ENCODE peak calls at places on chromosomes 1 and 21, in nine cellular contexts. One of them, this sample, is unnamed.
A peak's percentile ranks its signal among the peaks of the same experiment; 100 is the strongest.

GRCh38 chr1:223659711-223660110 is 5.8 kb downstream of the CAPN8 start:
- DNase-seq in DND-41: no peak
- DNase-seq in brain microvascular endothelial cell: no peak
- DNase-seq in PC-3: peak; percentile 69
- DNase-seq in mesendoderm: no peak
- DNase-seq in tibial nerve: no peak
- DNase-seq in HCT116: no peak
- DNase-seq in AG04450: no peak
- DNase-seq in prostate gland: no peak
- DNase-seq in this sample: no peak

GRCh38 chr1:64062941-64063581 is 140.4 kb upstream of the UBE2U start:
- DNase-seq in DND-41: no peak
- DNase-seq in brain microvascular endothelial cell: no peak
- DNase-seq in PC-3: peak; percentile 20
- DNase-seq in mesendoderm: no peak
- DNase-seq in tibial nerve: no peak
- DNase-seq in HCT116: no peak
- DNase-seq in AG04450: no peak
- DNase-seq in prostate gland: no peak
- DNase-seq in this sample: no peak

GRCh38 chr1:246775531-246776385 is 51.5 kb downstream of the SCCPDH start:
- DNase-seq in DND-41: no peak
- DNase-seq in brain microvascular endothelial cell: no peak
- DNase-seq in PC-3: no peak
- DNase-seq in mesendoderm: no peak
- DNase-seq in tibial nerve: no peak
- DNase-seq in HCT116: no peak
- DNase-seq in AG04450: no peak
- DNase-seq in prostate gland: no peak
- DNase-seq in this sample: no peak

GRCh38 chr21:16037386-16037785 is 307.6 kb downstream of the USP25 start:
- DNase-seq in DND-41: no peak
- DNase-seq in brain microvascular endothelial cell: no peak
- DNase-seq in PC-3: peak; percentile 7
- DNase-seq in mesendoderm: no peak
- DNase-seq in tibial nerve: no peak
- DNase-seq in HCT116: no peak
- DNase-seq in AG04450: no peak
- DNase-seq in prostate gland: no peak
- DNase-seq in this sample: no peak

GRCh38 chr1:8182034-8182761 is 135.7 kb upstream of the SLC45A1 start:
- DNase-seq in DND-41: no peak
- DNase-seq in brain microvascular endothelial cell: peak; percentile 97
- DNase-seq in PC-3: peak; percentile 98
- DNase-seq in mesendoderm: peak; percentile 89
- DNase-seq in tibial nerve: no peak
- DNase-seq in HCT116: peak; percentile 96
- DNase-seq in AG04450: no peak
- DNase-seq in prostate gland: peak; percentile 82
- DNase-seq in this sample: no peak

GRCh38 chr1:98315309-98315708 is 346.2 kb upstream of the SNX7 start:
- DNase-seq in DND-41: no peak
- DNase-seq in brain microvascular endothelial cell: peak; percentile 61
- DNase-seq in PC-3: peak; percentile 78
- DNase-seq in mesendoderm: no peak
- DNase-seq in tibial nerve: no peak
- DNase-seq in HCT116: no peak
- DNase-seq in AG04450: no peak
- DNase-seq in prostate gland: no peak
- DNase-seq in this sample: no peak

GRCh38 chr1:70685300-70686286 is 274.5 kb downstream of the CTH start:
- DNase-seq in DND-41: peak; percentile 61
- DNase-seq in brain microvascular endothelial cell: peak; percentile 39
- DNase-seq in PC-3: peak; percentile 76
- DNase-seq in mesendoderm: peak; percentile 89
- DNase-seq in tibial nerve: peak; percentile 57
- DNase-seq in HCT116: peak; percentile 41
- DNase-seq in AG04450: peak; percentile 4
- DNase-seq in prostate gland: peak; percentile 27
- DNase-seq in this sample: peak; percentile 47

GRCh38 chr1:212044851-212045250 is 9.3 kb downstream of the DTL start:
- DNase-seq in DND-41: no peak
- DNase-seq in brain microvascular endothelial cell: no peak
- DNase-seq in PC-3: no peak
- DNase-seq in mesendoderm: peak; percentile 55
- DNase-seq in tibial nerve: no peak
- DNase-seq in HCT116: no peak
- DNase-seq in AG04450: no peak
- DNase-seq in prostate gland: no peak
- DNase-seq in this sample: no peak

GRCh38 chr1:235998812-235999211 is 66.1 kb downstream of the NID1 start:
- DNase-seq in DND-41: no peak
- DNase-seq in brain microvascular endothelial cell: no peak
- DNase-seq in PC-3: peak; percentile 8
- DNase-seq in mesendoderm: no peak
- DNase-seq in tibial nerve: no peak
- DNase-seq in HCT116: no peak
- DNase-seq in AG04450: no peak
- DNase-seq in prostate gland: no peak
- DNase-seq in this sample: no peak

DNA sequence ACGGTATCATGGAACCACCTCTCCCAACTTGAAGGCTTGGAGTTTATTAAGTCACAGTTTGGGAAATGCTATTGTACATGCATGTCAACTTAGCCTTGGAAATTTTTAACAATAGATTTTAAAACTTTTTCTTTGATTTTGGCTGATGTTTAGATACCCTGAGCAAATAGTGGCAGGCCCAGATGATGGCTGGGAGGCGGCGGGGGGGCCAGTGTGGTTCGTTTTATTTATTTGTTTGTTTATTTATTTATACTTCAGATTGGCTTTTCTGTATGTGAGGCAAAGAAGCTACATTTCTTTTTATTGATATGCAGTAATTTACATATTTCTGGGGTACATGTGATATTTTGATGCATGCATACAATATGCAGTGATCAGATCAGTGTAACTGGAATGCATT is 82.0 kb downstream of the VWA5B1 start:
- DNase-seq in DND-41: no peak
- DNase-seq in brain microvascular endothelial cell: no peak
- DNase-seq in PC-3: no peak
- DNase-seq in mesendoderm: no peak
- DNase-seq in tibial nerve: no peak
- DNase-seq in HCT116: no peak
- DNase-seq in AG04450: no peak
- DNase-seq in prostate gland: no peak
- DNase-seq in this sample: no peak
- H3K27me3 ChIP-seq in DND-41: peaks cover 3% of the 10 kb centered on the region
- H3K27me3 ChIP-seq in brain microvascular endothelial cell: peaks cover 15% of the 10 kb centered on the region
- H3K27me3 ChIP-seq in PC-3: peaks cover 5% of the 10 kb centered on the region
- H3K27me3 ChIP-seq in mesendoderm: peaks cover 4% of the 10 kb centered on the region
- H3K27me3 ChIP-seq in tibial nerve: peaks cover 55% of the 10 kb centered on the region
- H3K27me3 ChIP-seq in HCT116: peaks cover 5% of the 10 kb centered on the region
- H3K27me3 ChIP-seq in AG04450: peaks cover 37% of the 10 kb centered on the region
- H3K27me3 ChIP-seq in prostate gland: no peaks in the 10 kb centered on the region
- H3K27me3 ChIP-seq in this sample: peaks cover 15% of the 10 kb centered on the region

DNA sequence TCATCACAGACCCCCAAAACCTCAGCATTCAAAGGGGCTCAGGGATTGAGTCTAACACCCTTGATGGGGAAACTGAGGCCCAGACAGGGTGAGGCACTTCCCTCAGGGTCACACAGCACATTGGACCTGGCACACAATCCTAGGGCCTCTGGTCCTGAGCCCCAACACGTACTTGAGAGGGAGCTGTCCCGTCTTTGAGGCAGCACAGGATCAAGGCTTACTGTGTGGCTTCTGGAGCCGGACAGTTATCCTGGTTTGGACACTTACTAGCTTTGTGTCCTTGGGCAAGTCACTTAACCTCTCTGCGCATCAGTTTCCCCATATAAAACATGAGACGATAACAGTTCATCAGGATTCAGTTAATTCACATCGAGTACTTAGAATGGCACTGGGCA is 26.5 kb downstream of the RUNX3 start:
- DNase-seq in DND-41: no peak
- DNase-seq in brain microvascular endothelial cell: no peak
- DNase-seq in PC-3: no peak
- DNase-seq in mesendoderm: no peak
- DNase-seq in tibial nerve: no peak
- DNase-seq in HCT116: no peak
- DNase-seq in AG04450: no peak
- DNase-seq in prostate gland: no peak
- DNase-seq in this sample: no peak
- H3K27me3 ChIP-seq in DND-41: no peaks in the 10 kb centered on the region
- H3K27me3 ChIP-seq in brain microvascular endothelial cell: no peaks in the 10 kb centered on the region
- H3K27me3 ChIP-seq in PC-3: no peaks in the 10 kb centered on the region
- H3K27me3 ChIP-seq in mesendoderm: no peaks in the 10 kb centered on the region
- H3K27me3 ChIP-seq in tibial nerve: peaks cover 49% of the 10 kb centered on the region
- H3K27me3 ChIP-seq in HCT116: no peaks in the 10 kb centered on the region
- H3K27me3 ChIP-seq in AG04450: peaks cover 44% of the 10 kb centered on the region
- H3K27me3 ChIP-seq in prostate gland: no peaks in the 10 kb centered on the region
- H3K27me3 ChIP-seq in this sample: no peaks in the 10 kb centered on the region

GRCh38 chr1:151798571-151798970 is 6.6 kb downstream of the LINGO4 start:
- DNase-seq in DND-41: no peak
- DNase-seq in brain microvascular endothelial cell: no peak
- DNase-seq in PC-3: no peak
- DNase-seq in mesendoderm: no peak
- DNase-seq in tibial nerve: no peak
- DNase-seq in HCT116: no peak
- DNase-seq in AG04450: no peak
- DNase-seq in prostate gland: no peak
- DNase-seq in this sample: no peak

GRCh38 chr1:151801846-151802245 is 3.4 kb downstream of the LINGO4 start:
- DNase-seq in DND-41: no peak
- DNase-seq in brain microvascular endothelial cell: no peak
- DNase-seq in PC-3: no peak
- DNase-seq in mesendoderm: no peak
- DNase-seq in tibial nerve: no peak
- DNase-seq in HCT116: no peak
- DNase-seq in AG04450: no peak
- DNase-seq in prostate gland: no peak
- DNase-seq in this sample: no peak

GRCh38 chr1:151800830-151801229 is 4.4 kb downstream of the LINGO4 start:
- DNase-seq in DND-41: no peak
- DNase-seq in brain microvascular endothelial cell: no peak
- DNase-seq in PC-3: no peak
- DNase-seq in mesendoderm: no peak
- DNase-seq in tibial nerve: no peak
- DNase-seq in HCT116: no peak
- DNase-seq in AG04450: no peak
- DNase-seq in prostate gland: no peak
- DNase-seq in this sample: no peak

GRCh38 chr1:151801310-151801820 is 3.9 kb downstream of the LINGO4 start:
- DNase-seq in DND-41: no peak
- DNase-seq in brain microvascular endothelial cell: no peak
- DNase-seq in PC-3: no peak
- DNase-seq in mesendoderm: no peak
- DNase-seq in tibial nerve: no peak
- DNase-seq in HCT116: no peak
- DNase-seq in AG04450: no peak
- DNase-seq in prostate gland: no peak
- DNase-seq in this sample: no peak

DNA sequence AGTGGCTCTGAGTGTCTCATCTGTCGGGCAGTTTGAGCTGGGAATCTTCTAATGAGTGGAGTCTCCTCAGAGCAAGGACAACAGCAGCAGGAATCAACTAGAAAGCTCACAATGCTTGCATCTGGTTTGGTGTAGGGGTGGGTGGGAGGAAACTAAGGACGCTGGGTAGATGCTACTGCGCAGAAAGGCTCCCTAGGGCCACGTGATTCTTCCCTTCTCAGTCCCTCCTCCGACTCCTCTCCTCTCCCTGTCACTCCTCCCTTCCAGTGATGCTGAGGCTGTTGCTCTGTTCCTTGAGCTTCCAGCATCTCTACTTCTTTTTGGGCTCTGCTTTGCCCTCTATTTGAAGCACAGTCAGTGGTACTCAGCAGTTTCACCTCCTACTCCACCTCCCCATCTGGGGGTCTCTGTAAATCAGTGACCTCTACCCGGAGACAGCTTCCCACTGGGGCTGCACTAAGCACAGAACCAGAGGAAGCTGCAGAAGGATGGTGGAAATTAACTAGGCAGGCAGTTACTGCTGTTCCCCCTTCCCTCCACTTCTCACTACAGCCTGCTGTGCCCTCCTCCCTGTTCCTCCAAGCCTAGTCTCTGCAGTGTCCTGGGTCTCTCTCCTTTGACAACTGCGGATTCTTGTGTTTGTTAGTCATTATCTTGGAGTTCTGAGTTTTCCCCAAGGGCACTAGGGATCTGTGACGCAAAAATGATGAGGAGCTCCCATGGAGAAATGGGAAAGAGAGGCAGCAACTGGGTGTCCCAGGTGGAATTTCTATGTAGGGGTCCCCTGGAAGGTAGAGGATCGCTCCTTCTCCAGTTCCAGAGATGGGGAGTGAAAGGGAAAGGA is 5.8 kb downstream of the LINGO4 start:
- DNase-seq in DND-41: no peak
- DNase-seq in brain microvascular endothelial cell: no peak
- DNase-seq in PC-3: no peak
- DNase-seq in mesendoderm: no peak
- DNase-seq in tibial nerve: no peak
- DNase-seq in HCT116: no peak
- DNase-seq in AG04450: no peak
- DNase-seq in prostate gland: no peak
- DNase-seq in this sample: no peak
- H3K27me3 ChIP-seq in DND-41: no peaks in the 10 kb centered on the region
- H3K27me3 ChIP-seq in brain microvascular endothelial cell: peaks cover 36% of the 10 kb centered on the region
- H3K27me3 ChIP-seq in PC-3: peaks cover 4% of the 10 kb centered on the region
- H3K27me3 ChIP-seq in mesendoderm: no peaks in the 10 kb centered on the region
- H3K27me3 ChIP-seq in tibial nerve: peaks cover 38% of the 10 kb centered on the region
- H3K27me3 ChIP-seq in HCT116: peaks cover 37% of the 10 kb centered on the region
- H3K27me3 ChIP-seq in AG04450: peaks cover 60% of the 10 kb centered on the region
- H3K27me3 ChIP-seq in prostate gland: no peaks in the 10 kb centered on the region
- H3K27me3 ChIP-seq in this sample: peaks cover 16% of the 10 kb centered on the region

GRCh38 chr1:35657851-35658250 is 16.5 kb upstream of the PSMB2 start:
- DNase-seq in DND-41: no peak
- DNase-seq in brain microvascular endothelial cell: no peak
- DNase-seq in PC-3: no peak
- DNase-seq in mesendoderm: no peak
- DNase-seq in tibial nerve: no peak
- DNase-seq in HCT116: no peak
- DNase-seq in AG04450: no peak
- DNase-seq in prostate gland: no peak
- DNase-seq in this sample: no peak

GRCh38 chr1:35655196-35655595 is 13.9 kb upstream of the PSMB2 start:
- DNase-seq in DND-41: no peak
- DNase-seq in brain microvascular endothelial cell: no peak
- DNase-seq in PC-3: no peak
- DNase-seq in mesendoderm: no peak
- DNase-seq in tibial nerve: no peak
- DNase-seq in HCT116: no peak
- DNase-seq in AG04450: no peak
- DNase-seq in prostate gland: no peak
- DNase-seq in this sample: no peak

GRCh38 chr1:35659589-35659988 is 18.3 kb upstream of the PSMB2 start:
- DNase-seq in DND-41: no peak
- DNase-seq in brain microvascular endothelial cell: no peak
- DNase-seq in PC-3: no peak
- DNase-seq in mesendoderm: no peak
- DNase-seq in tibial nerve: no peak
- DNase-seq in HCT116: no peak
- DNase-seq in AG04450: no peak
- DNase-seq in prostate gland: no peak
- DNase-seq in this sample: no peak

GRCh38 chr1:35656863-35657232 is 15.5 kb upstream of the PSMB2 start:
- DNase-seq in DND-41: no peak
- DNase-seq in brain microvascular endothelial cell: no peak
- DNase-seq in PC-3: no peak
- DNase-seq in mesendoderm: no peak
- DNase-seq in tibial nerve: no peak
- DNase-seq in HCT116: no peak
- DNase-seq in AG04450: no peak
- DNase-seq in prostate gland: no peak
- DNase-seq in this sample: no peak

GRCh38 chr1:35656148-35656862 is 15.0 kb upstream of the PSMB2 start:
- DNase-seq in DND-41: no peak
- DNase-seq in brain microvascular endothelial cell: peak; percentile 13
- DNase-seq in PC-3: peak; percentile 60
- DNase-seq in mesendoderm: no peak
- DNase-seq in tibial nerve: no peak
- DNase-seq in HCT116: no peak
- DNase-seq in AG04450: no peak
- DNase-seq in prostate gland: no peak
- DNase-seq in this sample: no peak
- H3K27me3 ChIP-seq in DND-41: peaks cover 4% of the 10 kb centered on the region
- H3K27me3 ChIP-seq in brain microvascular endothelial cell: no peaks in the 10 kb centered on the region
- H3K27me3 ChIP-seq in PC-3: peaks cover 9% of the 10 kb centered on the region
- H3K27me3 ChIP-seq in mesendoderm: no peaks in the 10 kb centered on the region
- H3K27me3 ChIP-seq in tibial nerve: no peaks in the 10 kb centered on the region
- H3K27me3 ChIP-seq in HCT116: peaks cover 31% of the 10 kb centered on the region
- H3K27me3 ChIP-seq in AG04450: peaks cover 12% of the 10 kb centered on the region
- H3K27me3 ChIP-seq in prostate gland: no peaks in the 10 kb centered on the region
- H3K27me3 ChIP-seq in this sample: peaks cover 13% of the 10 kb centered on the region